ENCODE peak calls at places on chromosomes 4 and X, in nine cellular contexts. A is A549, Z is K562, G is HCT116, O is SK-N-SH, D is GM12878, L is HepG2, C is HL-60, N is Panc1. Q is an unnamed sample.

GRCh38 chrX:24463077-24463476 is 2.0 kb upstream of the PDK3 start:
- DNase-seq in A (no peak), Z (no peak), G (no peak), O (no peak), D (no peak), L (no peak), C (no peak), N (no peak), Q (no peak)

GRCh38 chrX:9023293-9023692 is 10.6 kb downstream of the FAM9B start:
- DNase-seq in A (no peak), Z (no peak), G (no peak), O (no peak), D (no peak), L (no peak), C (no peak), N (no peak), Q (no peak)

GRCh38 chr4:56857601-56858301 is 36.2 kb upstream of the SPINK2 start:
- DNase-seq in A (no peak), Z (no peak), G (no peak), O (no peak), D (no peak), L (no peak), C (no peak), N (no peak), Q (no peak)

GRCh38 chr4:17584502-17585213 is 7.7 kb downstream of the LAP3 start:
- DNase-seq in A (no peak), Z (no peak), G (no peak), O (no peak), D (no peak), L (no peak), C (no peak), N (no peak), Q (peak)

GRCh38 chr4:2836391-2836859 is 7.2 kb upstream of the ADD1 start:
- DNase-seq in A (no peak), Z (no peak), G (no peak), O (no peak), D (no peak), L (no peak), C (no peak), N (no peak), Q (no peak)

GRCh38 chrX:9997524-9997923 is 30.4 kb downstream of the CLDN34 start:
- DNase-seq in A (no peak), Z (no peak), G (no peak), O (no peak), D (peak), L (no peak), C (no peak), N (no peak), Q (no peak)

GRCh38 chr4:123599920-123600394 is 203.4 kb downstream of the SPRY1 start:
- DNase-seq in A (no peak), Z (peak), G (no peak), O (peak), D (peak), L (peak), C (peak), N (no peak), Q (peak)

GRCh38 chrX:50814701-50815476 is 895 bp upstream of the SHROOM4 start:
- DNase-seq in A (no peak), Z (no peak), G (no peak), O (no peak), D (no peak), L (no peak), C (no peak), N (no peak), Q (no peak)

GRCh38 chr4:31442236-31442635 is 722.1 kb downstream of the PCDH7 start:
- DNase-seq in A (no peak), Z (no peak), G (no peak), O (no peak), D (no peak), L (peak), C (no peak), N (no peak), Q (peak)

GRCh38 chr4:70681730-70682129 is 6.6 kb upstream of the UTP3 start:
- DNase-seq in A (no peak), Z (no peak), G (no peak), O (no peak), D (no peak), L (no peak), C (no peak), N (no peak), Q (no peak)

GRCh38 chr4:155025762-155026457 is 182.5 kb upstream of the NPY2R start:
- DNase-seq in A (peak), Z (peak), G (peak), O (no peak), D (no peak), L (peak), C (peak), N (no peak), Q (peak)

GRCh38 chr4:106627071-106627470 is 258.5 kb upstream of the GIMD1 start:
- DNase-seq in A (no peak), Z (no peak), G (no peak), O (no peak), D (no peak), L (no peak), C (no peak), N (no peak), Q (no peak)

GRCh38 chr4:154559141-154559841 is 3.5 kb upstream of the FGB start:
- DNase-seq in A (peak), Z (peak), G (peak), O (peak), D (no peak), L (peak), C (peak), N (peak), Q (peak)

GRCh38 chr4:3792813-3793212 is 26.6 kb downstream of the ADRA2C start:
- DNase-seq in A (peak), Z (peak), G (no peak), O (peak), D (no peak), L (no peak), C (no peak), N (no peak), Q (peak)

GRCh38 chrX:22800360-22800759 is 199.4 kb upstream of the DDX53 start:
- DNase-seq in A (no peak), Z (no peak), G (no peak), O (no peak), D (no peak), L (no peak), C (peak), N (no peak), Q (peak)

GRCh38 chrX:103562801-103563200 is 22.5 kb upstream of the TCEAL4 start:
- DNase-seq in A (no peak), Z (no peak), G (no peak), O (no peak), D (no peak), L (no peak), C (no peak), N (no peak), Q (no peak)

GRCh38 chrX:21375795-21376069 is 1.5 kb downstream of the CNKSR2 start:
- DNase-seq in A (peak), Z (no peak), G (no peak), O (peak), D (no peak), L (no peak), C (no peak), N (no peak), Q (peak)

GRCh38 chrX:111008126-111008525 is 87.9 kb upstream of the PAK3 start:
- DNase-seq in A (no peak), Z (no peak), G (no peak), O (no peak), D (no peak), L (no peak), C (no peak), N (no peak), Q (no peak)

GRCh38 chrX:40895246-40895645 is 159.9 kb upstream of the MED14 start:
- DNase-seq in A (no peak), Z (no peak), G (no peak), O (no peak), D (no peak), L (no peak), C (no peak), N (no peak), Q (no peak)

GRCh38 chr4:3305610-3306371 is 13.0 kb downstream of the RGS12 start:
- DNase-seq in A (no peak), Z (peak), G (no peak), O (no peak), D (no peak), L (no peak), C (peak), N (no peak), Q (no peak)

GRCh38 chr4:138162259-138162658 is 79.9 kb downstream of the SLC7A11 start:
- DNase-seq in A (no peak), Z (no peak), G (no peak), O (no peak), D (no peak), L (no peak), C (no peak), N (no peak), Q (no peak)

GRCh38 chr4:114597410-114598115 is 1.0 kb upstream of the UGT8 start:
- DNase-seq in A (no peak), Z (no peak), G (no peak), O (no peak), D (no peak), L (no peak), C (no peak), N (no peak), Q (peak)

GRCh38 chr4:88523325-88524129 is at the start of gene PYURF:
- DNase-seq in A (peak), Z (peak), G (peak), O (peak), D (peak), L (peak), C (peak), N (no peak), Q (peak)

GRCh38 chrX:65866146-65866545 is 173.7 kb downstream of the VSIG4 start:
- DNase-seq in A (no peak), Z (no peak), G (no peak), O (no peak), D (peak), L (no peak), C (no peak), N (no peak), Q (no peak)

GRCh38 chrX:21940356-21940829 is at the start of gene SMS:
- DNase-seq in A (peak), Z (peak), G (no peak), O (peak), D (no peak), L (peak), C (no peak), N (no peak), Q (peak)

GRCh38 chrX:16783452-16783851 is 2.8 kb upstream of the TXLNG start:
- DNase-seq in A (no peak), Z (no peak), G (no peak), O (no peak), D (no peak), L (no peak), C (no peak), N (no peak), Q (no peak)

GRCh38 chrX:35664838-35665237 is 133.3 kb upstream of the MAGEB16 start:
- DNase-seq in A (no peak), Z (no peak), G (no peak), O (no peak), D (no peak), L (no peak), C (no peak), N (no peak), Q (peak)

GRCh38 chr4:92968996-92969395 is 665.2 kb downstream of the GRID2 start:
- DNase-seq in A (no peak), Z (no peak), G (no peak), O (no peak), D (no peak), L (no peak), C (no peak), N (no peak), Q (no peak)

GRCh38 chr4:30720656-30721352 is 635 bp downstream of the PCDH7 start:
- DNase-seq in A (peak), Z (no peak), G (no peak), O (peak), D (no peak), L (no peak), C (no peak), N (no peak), Q (peak)

GRCh38 chrX:141982296-141982695 is 78.6 kb downstream of the MAGEC1 start:
- DNase-seq in A (no peak), Z (no peak), G (no peak), O (no peak), D (no peak), L (no peak), C (no peak), N (no peak), Q (no peak)

GRCh38 chr4:80360900-80361299 is 25.4 kb downstream of the CFAP299 start:
- DNase-seq in A (no peak), Z (no peak), G (no peak), O (no peak), D (no peak), L (no peak), C (no peak), N (no peak), Q (no peak)

GRCh38 chrX:54172455-54172854 is 10.6 kb downstream of the FAM120C start:
- DNase-seq in A (no peak), Z (no peak), G (no peak), O (no peak), D (no peak), L (no peak), C (no peak), N (no peak), Q (no peak)

GRCh38 chr4:165384608-165385007 is 5.8 kb downstream of the CPE start:
- DNase-seq in A (no peak), Z (no peak), G (no peak), O (peak), D (no peak), L (peak), C (no peak), N (no peak), Q (peak)

GRCh38 chr4:143375326-143376073 is 38.8 kb downstream of the GAB1 start:
- DNase-seq in A (no peak), Z (peak), G (peak), O (peak), D (no peak), L (peak), C (no peak), N (peak), Q (peak)

GRCh38 chr4:2299794-2300193 is 37.9 kb upstream of the MXD4 start:
- DNase-seq in A (no peak), Z (no peak), G (no peak), O (no peak), D (no peak), L (no peak), C (no peak), N (no peak), Q (no peak)

GRCh38 chr4:48194986-48195773 is 61.1 kb upstream of the TXK start:
- DNase-seq in A (no peak), Z (no peak), G (no peak), O (peak), D (no peak), L (no peak), C (peak), N (no peak), Q (no peak)
- TF ChIP-seq REST in A (no peak), Z (no peak), G (no peak), O (no peak), D (no peak), L (no peak), C (no peak), N (no peak), Q (no peak)

GRCh38 chrX:84258708-84259107 is 70.7 kb upstream of the RPS6KA6 start:
- DNase-seq in A (no peak), Z (no peak), G (no peak), O (no peak), D (no peak), L (no peak), C (no peak), N (no peak), Q (no peak)
- TF ChIP-seq REST in A (no peak), Z (no peak), G (no peak), O (no peak), D (no peak), L (no peak), C (no peak), N (no peak), Q (no peak)

DNA sequence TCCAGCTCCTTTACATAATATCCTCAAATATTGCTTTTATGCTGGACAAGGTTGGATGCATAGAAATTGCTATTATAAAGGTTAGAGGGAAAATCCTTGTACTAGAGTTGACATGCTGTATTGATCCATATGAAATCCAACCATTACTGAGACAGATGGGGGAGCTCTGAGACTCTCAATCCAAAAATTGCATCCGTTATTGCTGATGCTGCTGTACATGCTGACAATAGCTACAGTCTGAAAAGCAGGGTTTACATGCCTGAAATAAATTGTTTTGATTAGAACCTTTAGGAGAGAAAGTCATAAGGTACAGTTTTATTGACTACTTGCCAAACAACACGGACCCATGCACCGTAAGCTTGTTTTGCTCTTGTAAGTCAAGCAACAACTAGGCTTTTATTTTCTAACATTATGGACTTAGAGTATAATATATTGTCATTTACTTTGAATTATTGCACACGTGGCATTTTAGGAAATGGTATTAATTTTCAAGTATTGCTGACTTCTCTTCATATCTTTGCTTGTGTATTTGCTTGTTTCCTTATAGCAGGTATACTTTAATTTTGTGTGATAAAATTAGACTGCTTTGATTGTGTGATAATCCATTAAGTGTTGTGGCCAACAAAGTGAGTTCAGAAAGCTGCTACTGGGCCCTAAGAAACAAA is 1365.2 kb downstream of the STIM2 start:
- DNase-seq in A (no peak), Z (no peak), G (no peak), O (no peak), D (no peak), L (no peak), C (no peak), N (no peak), Q (no peak)
- TF ChIP-seq REST in A (no peak), Z (no peak), G (no peak), O (no peak), D (no peak), L (no peak), C (no peak), N (no peak), Q (no peak)

GRCh38 chr4:39942507-39942906 is 35.2 kb downstream of the PDS5A start:
- DNase-seq in A (no peak), Z (no peak), G (no peak), O (no peak), D (no peak), L (no peak), C (no peak), N (no peak), Q (no peak)

GRCh38 chr4:39941682-39942217 is 36.0 kb downstream of the PDS5A start:
- DNase-seq in A (no peak), Z (no peak), G (no peak), O (no peak), D (no peak), L (peak), C (no peak), N (no peak), Q (no peak)

GRCh38 chr4:39936565-39937418 is 40.9 kb downstream of the PDS5A start:
- DNase-seq in A (no peak), Z (no peak), G (no peak), O (no peak), D (no peak), L (no peak), C (no peak), N (no peak), Q (peak)

GRCh38 chr4:39933689-39934590 is 43.8 kb downstream of the PDS5A start:
- DNase-seq in A (no peak), Z (no peak), G (no peak), O (no peak), D (no peak), L (no peak), C (no peak), N (no peak), Q (peak)

DNA sequence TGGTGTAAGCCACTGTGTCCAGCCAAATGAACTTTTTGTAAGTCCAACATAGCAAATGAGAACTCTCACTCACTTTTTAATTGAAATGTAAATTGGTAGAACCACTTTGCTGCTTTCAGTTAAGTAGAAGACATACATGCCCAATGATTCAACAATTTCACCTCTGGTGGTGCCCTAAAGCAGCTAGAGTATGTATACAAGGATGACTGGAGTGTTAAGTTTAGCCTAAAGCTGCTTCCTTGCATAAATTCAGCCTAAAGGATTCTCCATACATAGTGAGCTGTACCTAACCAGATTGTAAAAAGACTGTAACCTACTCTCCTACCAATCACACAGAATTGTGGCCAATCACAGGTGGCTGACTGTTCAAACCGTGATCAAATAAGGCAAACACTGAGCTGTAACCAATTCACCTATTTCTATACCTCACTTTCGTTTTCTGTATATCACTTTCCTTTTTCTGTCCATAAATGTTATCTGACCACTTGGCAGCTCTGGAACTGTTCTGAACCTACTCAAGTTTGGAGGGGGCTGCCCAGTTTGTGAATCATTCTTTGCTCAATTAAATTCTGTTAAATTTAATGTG is 39.9 kb downstream of the PDS5A start:
- DNase-seq in A (no peak), Z (no peak), G (no peak), O (no peak), D (peak), L (no peak), C (no peak), N (no peak), Q (no peak)
- TF ChIP-seq REST in A (no peak), Z (no peak), G (no peak), O (no peak), D (no peak), L (no peak), C (no peak), N (no peak), Q (no peak)

DNA sequence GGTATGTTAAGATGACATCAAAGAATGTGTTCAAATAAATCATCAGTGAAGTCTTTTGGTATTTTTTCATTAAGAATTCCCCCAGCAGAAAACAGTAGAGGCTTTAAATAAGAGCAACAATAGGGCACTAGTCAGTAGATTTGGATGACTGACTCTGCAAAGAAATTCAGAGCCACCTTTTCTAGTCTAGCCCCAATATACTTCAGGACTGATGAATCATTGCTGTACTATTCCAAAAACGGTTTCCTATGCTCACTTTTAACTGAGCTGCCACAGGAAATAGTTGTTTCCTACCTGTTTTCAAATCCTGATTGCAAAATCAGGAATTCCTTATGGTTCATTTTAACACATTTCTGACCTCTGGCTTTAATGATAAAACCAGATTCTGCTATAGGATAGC is 171.6 kb downstream of the NR3C2 start:
- DNase-seq in A (no peak), Z (no peak), G (no peak), O (no peak), D (no peak), L (no peak), C (no peak), N (no peak), Q (no peak)
- TF ChIP-seq REST in A (no peak), Z (no peak), G (no peak), O (no peak), D (no peak), L (no peak), C (no peak), N (no peak), Q (no peak)

GRCh38 chr4:10416441-10416840 is 40.8 kb downstream of the ZNF518B start:
- DNase-seq in A (no peak), Z (no peak), G (no peak), O (no peak), D (no peak), L (no peak), C (no peak), N (no peak), Q (no peak)
- TF ChIP-seq REST in A (no peak), Z (no peak), G (no peak), O (no peak), D (no peak), L (no peak), C (no peak), N (no peak), Q (no peak)

GRCh38 chrX:2243913-2244460 is 256.8 kb downstream of the DHRSX start:
- DNase-seq in A (no peak), Z (no peak), G (no peak), O (no peak), D (no peak), L (no peak), C (no peak), N (no peak), Q (no peak)
- TF ChIP-seq REST in A (no peak), Z (no peak), G (no peak), O (no peak), D (no peak), L (no peak), C (no peak), N (no peak), Q (no peak)

GRCh38 chr4:52622564-52622963 is 36.5 kb downstream of the USP46 start:
- DNase-seq in A (no peak), Z (no peak), G (no peak), O (no peak), D (no peak), L (no peak), C (no peak), N (no peak), Q (no peak)
- TF ChIP-seq REST in A (no peak), Z (no peak), G (no peak), O (no peak), D (no peak), L (no peak), C (no peak), N (no peak), Q (no peak)

GRCh38 chr4:38308728-38309315 is 348.6 kb downstream of the PTTG2 start:
- DNase-seq in A (no peak), Z (no peak), G (no peak), O (no peak), D (no peak), L (no peak), C (no peak), N (no peak), Q (no peak)
- TF ChIP-seq REST in A (no peak), Z (no peak), G (no peak), O (no peak), D (no peak), L (no peak), C (no peak), N (no peak), Q (no peak)